ENCODE peak calls at places on chromosomes 16 and 17, in nine cellular contexts. One of them, this sample, is unnamed.

GRCh38 chr16:12449795-12450194 is 353.9 kb downstream of the CPPED1 start:
- DNase-seq in sigmoid colon: peak; percentile 12
- DNase-seq in Kasumi-1: no peak
- DNase-seq in COR-L47: no peak
- DNase-seq in SK-MEL-5: no peak
- DNase-seq in NCI-H1092: no peak
- DNase-seq in T-helper 1 cell: no peak
- DNase-seq in HTR-8/SVneo: no peak
- DNase-seq in IMR-90: peak; percentile 24
- DNase-seq in this sample: no peak

GRCh38 chr16:72847187-72848044 is 200.5 kb downstream of the ZFHX3 start:
- DNase-seq in sigmoid colon: no peak
- DNase-seq in Kasumi-1: peak; percentile 69
- DNase-seq in COR-L47: peak; percentile 37
- DNase-seq in SK-MEL-5: peak; percentile 43
- DNase-seq in NCI-H1092: no peak
- DNase-seq in T-helper 1 cell: no peak
- DNase-seq in HTR-8/SVneo: peak; percentile 51
- DNase-seq in IMR-90: peak; percentile 36
- DNase-seq in this sample: no peak

GRCh38 chr16:88854306-88855111 is 2.2 kb downstream of the GALNS start:
- DNase-seq in sigmoid colon: no peak
- DNase-seq in Kasumi-1: no peak
- DNase-seq in COR-L47: no peak
- DNase-seq in SK-MEL-5: no peak
- DNase-seq in NCI-H1092: no peak
- DNase-seq in T-helper 1 cell: no peak
- DNase-seq in HTR-8/SVneo: no peak
- DNase-seq in IMR-90: no peak
- DNase-seq in this sample: no peak

GRCh38 chr16:81708459-81709368 is 70.4 kb upstream of the PLCG2 start:
- DNase-seq in sigmoid colon: no peak
- DNase-seq in Kasumi-1: no peak
- DNase-seq in COR-L47: no peak
- DNase-seq in SK-MEL-5: no peak
- DNase-seq in NCI-H1092: no peak
- DNase-seq in T-helper 1 cell: no peak
- DNase-seq in HTR-8/SVneo: no peak
- DNase-seq in IMR-90: no peak
- DNase-seq in this sample: no peak

GRCh38 chr16:28914325-28914724 is 10.7 kb downstream of the RABEP2 start:
- DNase-seq in sigmoid colon: no peak
- DNase-seq in Kasumi-1: no peak
- DNase-seq in COR-L47: no peak
- DNase-seq in SK-MEL-5: no peak
- DNase-seq in NCI-H1092: no peak
- DNase-seq in T-helper 1 cell: no peak
- DNase-seq in HTR-8/SVneo: no peak
- DNase-seq in IMR-90: no peak
- DNase-seq in this sample: no peak

GRCh38 chr17:9233761-9234160 is 212.5 kb downstream of the NTN1 start:
- DNase-seq in sigmoid colon: no peak
- DNase-seq in Kasumi-1: no peak
- DNase-seq in COR-L47: no peak
- DNase-seq in SK-MEL-5: no peak
- DNase-seq in NCI-H1092: no peak
- DNase-seq in T-helper 1 cell: no peak
- DNase-seq in HTR-8/SVneo: no peak
- DNase-seq in IMR-90: no peak
- DNase-seq in this sample: no peak

GRCh38 chr16:58426960-58427359 is 34.7 kb downstream of the GINS3 start:
- DNase-seq in sigmoid colon: no peak
- DNase-seq in Kasumi-1: no peak
- DNase-seq in COR-L47: peak; percentile 28
- DNase-seq in SK-MEL-5: no peak
- DNase-seq in NCI-H1092: no peak
- DNase-seq in T-helper 1 cell: no peak
- DNase-seq in HTR-8/SVneo: no peak
- DNase-seq in IMR-90: no peak
- DNase-seq in this sample: no peak

GRCh38 chr17:50807014-50807413 is 28.4 kb upstream of the WFIKKN2 start:
- DNase-seq in sigmoid colon: no peak
- DNase-seq in Kasumi-1: no peak
- DNase-seq in COR-L47: no peak
- DNase-seq in SK-MEL-5: no peak
- DNase-seq in NCI-H1092: no peak
- DNase-seq in T-helper 1 cell: no peak
- DNase-seq in HTR-8/SVneo: no peak
- DNase-seq in IMR-90: no peak
- DNase-seq in this sample: no peak

GRCh38 chr17:76801706-76802105 is 63.8 kb downstream of the MFSD11 start:
- DNase-seq in sigmoid colon: no peak
- DNase-seq in Kasumi-1: no peak
- DNase-seq in COR-L47: no peak
- DNase-seq in SK-MEL-5: peak; percentile 44
- DNase-seq in NCI-H1092: no peak
- DNase-seq in T-helper 1 cell: no peak
- DNase-seq in HTR-8/SVneo: no peak
- DNase-seq in IMR-90: no peak
- DNase-seq in this sample: no peak

GRCh38 chr17:66663041-66663494 is 171.8 kb upstream of the CACNG5 start:
- DNase-seq in sigmoid colon: no peak
- DNase-seq in Kasumi-1: no peak
- DNase-seq in COR-L47: no peak
- DNase-seq in SK-MEL-5: no peak
- DNase-seq in NCI-H1092: no peak
- DNase-seq in T-helper 1 cell: no peak
- DNase-seq in HTR-8/SVneo: no peak
- DNase-seq in IMR-90: no peak
- DNase-seq in this sample: no peak

GRCh38 chr17:42773290-42774035 is at the start of gene VPS25:
- DNase-seq in sigmoid colon: peak; percentile 87
- DNase-seq in Kasumi-1: peak; percentile 68
- DNase-seq in COR-L47: peak; percentile 76
- DNase-seq in SK-MEL-5: peak; percentile 87
- DNase-seq in NCI-H1092: peak; percentile 81
- DNase-seq in T-helper 1 cell: peak; percentile 63
- DNase-seq in HTR-8/SVneo: peak; percentile 87
- DNase-seq in IMR-90: peak; percentile 87
- DNase-seq in this sample: peak; percentile 89

GRCh38 chr17:35749560-35750412 is 3.3 kb downstream of the GAS2L2 start:
- DNase-seq in sigmoid colon: no peak
- DNase-seq in Kasumi-1: peak; percentile 30
- DNase-seq in COR-L47: no peak
- DNase-seq in SK-MEL-5: no peak
- DNase-seq in NCI-H1092: no peak
- DNase-seq in T-helper 1 cell: no peak
- DNase-seq in HTR-8/SVneo: no peak
- DNase-seq in IMR-90: peak; percentile 20
- DNase-seq in this sample: no peak

GRCh38 chr16:80708823-80709222 is 95.6 kb downstream of the CDYL2 start:
- DNase-seq in sigmoid colon: no peak
- DNase-seq in Kasumi-1: no peak
- DNase-seq in COR-L47: no peak
- DNase-seq in SK-MEL-5: no peak
- DNase-seq in NCI-H1092: no peak
- DNase-seq in T-helper 1 cell: no peak
- DNase-seq in HTR-8/SVneo: no peak
- DNase-seq in IMR-90: no peak
- DNase-seq in this sample: no peak

GRCh38 chr17:4806770-4807533 is at the start of gene PLD2:
- DNase-seq in sigmoid colon: peak; percentile 91
- DNase-seq in Kasumi-1: peak; percentile 39
- DNase-seq in COR-L47: peak; percentile 21
- DNase-seq in SK-MEL-5: peak; percentile 84
- DNase-seq in NCI-H1092: peak; percentile 31
- DNase-seq in T-helper 1 cell: peak; percentile 84
- DNase-seq in HTR-8/SVneo: peak; percentile 97
- DNase-seq in IMR-90: peak; percentile 67
- DNase-seq in this sample: peak; percentile 71

GRCh38 chr17:77769215-77769614 is 189.3 kb upstream of the TNRC6C start:
- DNase-seq in sigmoid colon: no peak
- DNase-seq in Kasumi-1: no peak
- DNase-seq in COR-L47: no peak
- DNase-seq in SK-MEL-5: no peak
- DNase-seq in NCI-H1092: peak; percentile 55
- DNase-seq in T-helper 1 cell: no peak
- DNase-seq in HTR-8/SVneo: no peak
- DNase-seq in IMR-90: peak; percentile 6
- DNase-seq in this sample: peak; percentile 73

GRCh38 chr16:14249291-14250032 is 178.3 kb downstream of the MRTFB start:
- DNase-seq in sigmoid colon: no peak
- DNase-seq in Kasumi-1: peak; percentile 33
- DNase-seq in COR-L47: no peak
- DNase-seq in SK-MEL-5: peak; percentile 63
- DNase-seq in NCI-H1092: peak; percentile 4
- DNase-seq in T-helper 1 cell: peak; percentile 41
- DNase-seq in HTR-8/SVneo: peak; percentile 39
- DNase-seq in IMR-90: peak; percentile 43
- DNase-seq in this sample: no peak

GRCh38 chr16:57531253-57531575 is 5.2 kb downstream of the CCDC102A start:
- DNase-seq in sigmoid colon: peak; percentile 33
- DNase-seq in Kasumi-1: no peak
- DNase-seq in COR-L47: no peak
- DNase-seq in SK-MEL-5: no peak
- DNase-seq in NCI-H1092: no peak
- DNase-seq in T-helper 1 cell: no peak
- DNase-seq in HTR-8/SVneo: no peak
- DNase-seq in IMR-90: no peak
- DNase-seq in this sample: no peak